ENCODE peak calls at places on chromosomes 7 and 10, in four cellular contexts. One of them, this sample, is unnamed.

GRCh38 chr7:105664816-105665525 is 83.7 kb upstream of the EFCAB10 start:
- DNase-seq in lower lobe of right lung: no peak
- DNase-seq in uterus: no peak
- DNase-seq in ovary: no peak
- DNase-seq in this sample: no peak

GRCh38 chr7:37346761-37347160 is 101.9 kb downstream of the ELMO1 start:
- DNase-seq in lower lobe of right lung: no peak
- DNase-seq in uterus: no peak
- DNase-seq in ovary: no peak
- DNase-seq in this sample: no peak

GRCh38 chr10:110634527-110635209 is 9.5 kb upstream of the RBM20 start:
- DNase-seq in lower lobe of right lung: no peak
- DNase-seq in uterus: no peak
- DNase-seq in ovary: no peak
- DNase-seq in this sample: no peak

GRCh38 chr10:5434017-5434753 is 21.8 kb downstream of the NET1 start:
- DNase-seq in lower lobe of right lung: no peak
- DNase-seq in uterus: no peak
- DNase-seq in ovary: no peak
- DNase-seq in this sample: no peak

GRCh38 chr7:102425639-102426267 is 7.6 kb upstream of the ORAI2 start:
- DNase-seq in lower lobe of right lung: peak; percentile 84
- DNase-seq in uterus: no peak
- DNase-seq in ovary: no peak
- DNase-seq in this sample: no peak

GRCh38 chr10:80473096-80473657 is 19.1 kb downstream of the TSPAN14 start:
- DNase-seq in lower lobe of right lung: no peak
- DNase-seq in uterus: no peak
- DNase-seq in ovary: no peak
- DNase-seq in this sample: no peak

GRCh38 chr10:29926649-29927048 is 132.7 kb downstream of the JCAD start:
- DNase-seq in lower lobe of right lung: no peak
- DNase-seq in uterus: no peak
- DNase-seq in ovary: no peak
- DNase-seq in this sample: no peak

GRCh38 chr7:22296916-22297315 is 60.0 kb downstream of the RAPGEF5 start:
- DNase-seq in lower lobe of right lung: no peak
- DNase-seq in uterus: no peak
- DNase-seq in ovary: no peak
- DNase-seq in this sample: no peak

GRCh38 chr10:42930516-42931205 is 146.2 kb upstream of the RET start:
- DNase-seq in lower lobe of right lung: no peak
- DNase-seq in uterus: no peak
- DNase-seq in ovary: no peak
- DNase-seq in this sample: no peak

GRCh38 chr10:12448729-12449391 is 99.5 kb downstream of the CAMK1D start:
- DNase-seq in lower lobe of right lung: no peak
- DNase-seq in uterus: peak; percentile 28
- DNase-seq in ovary: peak; percentile 34
- DNase-seq in this sample: peak; percentile 19

GRCh38 chr10:113644185-113645120 is 19.4 kb downstream of the NRAP start:
- DNase-seq in lower lobe of right lung: no peak
- DNase-seq in uterus: no peak
- DNase-seq in ovary: no peak
- DNase-seq in this sample: no peak

GRCh38 chr7:150685219-150686029 is at the start of gene GIMAP2:
- DNase-seq in lower lobe of right lung: no peak
- DNase-seq in uterus: no peak
- DNase-seq in ovary: no peak
- DNase-seq in this sample: no peak

GRCh38 chr10:52488606-52489485 is 174.8 kb downstream of the DKK1 start:
- DNase-seq in lower lobe of right lung: no peak
- DNase-seq in uterus: no peak
- DNase-seq in ovary: no peak
- DNase-seq in this sample: peak; percentile 18

GRCh38 chr10:70255329-70256299 is 22.4 kb upstream of the PPA1 start:
- DNase-seq in lower lobe of right lung: peak; percentile 69
- DNase-seq in uterus: no peak
- DNase-seq in ovary: no peak
- DNase-seq in this sample: no peak

GRCh38 chr7:114589436-114589835 is 174.8 kb downstream of the FOXP2 start:
- DNase-seq in lower lobe of right lung: no peak
- DNase-seq in uterus: no peak
- DNase-seq in ovary: no peak
- DNase-seq in this sample: no peak

GRCh38 chr10:124093076-124093773 is at the start of gene CHST15:
- DNase-seq in lower lobe of right lung: peak; percentile 65
- DNase-seq in uterus: no peak
- DNase-seq in ovary: peak; percentile 69
- DNase-seq in this sample: no peak

GRCh38 chr10:62992145-62992721 is 140.9 kb upstream of the NRBF2 start:
- DNase-seq in lower lobe of right lung: no peak
- DNase-seq in uterus: no peak
- DNase-seq in ovary: no peak
- DNase-seq in this sample: no peak

GRCh38 chr7:135774284-135774683 is 25.7 kb upstream of the FAM180A start:
- DNase-seq in lower lobe of right lung: no peak
- DNase-seq in uterus: no peak
- DNase-seq in ovary: no peak
- DNase-seq in this sample: no peak

GRCh38 chr7:67377939-67378862 is 381.6 kb downstream of the TYW1 start:
- DNase-seq in lower lobe of right lung: peak; percentile 70
- DNase-seq in uterus: peak; percentile 32
- DNase-seq in ovary: peak; percentile 32
- DNase-seq in this sample: peak; percentile 11

GRCh38 chr7:142860968-142861367 is 6.1 kb downstream of the EPHB6 start:
- DNase-seq in lower lobe of right lung: no peak
- DNase-seq in uterus: no peak
- DNase-seq in ovary: no peak
- DNase-seq in this sample: no peak

GRCh38 chr7:479115-479947 is 40.3 kb downstream of the PDGFA start:
- DNase-seq in lower lobe of right lung: no peak
- DNase-seq in uterus: no peak
- DNase-seq in ovary: no peak
- DNase-seq in this sample: no peak

GRCh38 chr10:69439813-69440506 is 11.3 kb upstream of the TSPAN15 start:
- DNase-seq in lower lobe of right lung: peak; percentile 83
- DNase-seq in uterus: peak; percentile 65
- DNase-seq in ovary: no peak
- DNase-seq in this sample: no peak

GRCh38 chr10:119336599-119336998 is 129.2 kb downstream of the GRK5 start:
- DNase-seq in lower lobe of right lung: no peak
- DNase-seq in uterus: no peak
- DNase-seq in ovary: no peak
- DNase-seq in this sample: no peak

GRCh38 chr7:42065942-42066341 is 171.1 kb downstream of the GLI3 start:
- DNase-seq in lower lobe of right lung: no peak
- DNase-seq in uterus: no peak
- DNase-seq in ovary: no peak
- DNase-seq in this sample: no peak

GRCh38 chr7:42068554-42069280 is 168.3 kb downstream of the GLI3 start:
- DNase-seq in lower lobe of right lung: no peak
- DNase-seq in uterus: no peak
- DNase-seq in ovary: no peak
- DNase-seq in this sample: no peak

GRCh38 chr7:42065015-42065414 is 172.0 kb downstream of the GLI3 start:
- DNase-seq in lower lobe of right lung: no peak
- DNase-seq in uterus: no peak
- DNase-seq in ovary: no peak
- DNase-seq in this sample: no peak

GRCh38 chr7:42069625-42070024 is 167.4 kb downstream of the GLI3 start:
- DNase-seq in lower lobe of right lung: no peak
- DNase-seq in uterus: no peak
- DNase-seq in ovary: no peak
- DNase-seq in this sample: no peak

GRCh38 chr7:42064534-42064933 is 172.5 kb downstream of the GLI3 start:
- DNase-seq in lower lobe of right lung: no peak
- DNase-seq in uterus: no peak
- DNase-seq in ovary: no peak
- DNase-seq in this sample: no peak
- TF ChIP-seq CTCF in lower lobe of right lung: no peak
- TF ChIP-seq CTCF in uterus: no peak
- TF ChIP-seq CTCF in ovary: no peak
- TF ChIP-seq CTCF in this sample: no peak

DNA sequence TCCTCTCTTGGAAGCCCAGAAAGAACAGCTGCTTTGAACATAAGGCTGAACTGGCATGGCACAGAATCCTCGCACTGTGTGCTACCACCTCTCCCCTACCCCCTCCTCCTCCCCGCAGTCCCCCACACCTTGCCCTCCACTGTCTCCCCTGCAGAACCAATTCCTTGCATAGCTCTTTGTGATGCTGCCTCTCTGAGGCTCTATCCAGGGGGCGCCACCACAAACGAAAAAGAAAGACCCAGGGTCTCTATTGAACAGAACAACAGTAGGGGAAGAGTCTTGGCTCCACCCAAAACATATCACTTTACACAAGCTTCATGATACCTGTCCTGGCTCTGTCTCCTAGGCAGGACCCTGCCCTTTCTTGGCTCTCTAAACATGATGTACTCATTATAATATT is 26.2 kb upstream of the EBLN1 start:
- DNase-seq in lower lobe of right lung: no peak
- DNase-seq in uterus: no peak
- DNase-seq in ovary: no peak
- DNase-seq in this sample: no peak
- TF ChIP-seq CTCF in lower lobe of right lung: no peak
- TF ChIP-seq CTCF in uterus: no peak
- TF ChIP-seq CTCF in ovary: no peak
- TF ChIP-seq CTCF in this sample: no peak

GRCh38 chr7:101378808-101379207 is 16.1 kb downstream of the COL26A1 start:
- DNase-seq in lower lobe of right lung: no peak
- DNase-seq in uterus: no peak
- DNase-seq in ovary: no peak
- DNase-seq in this sample: no peak
- TF ChIP-seq CTCF in lower lobe of right lung: no peak
- TF ChIP-seq CTCF in uterus: no peak
- TF ChIP-seq CTCF in ovary: no peak
- TF ChIP-seq CTCF in this sample: peak; percentile 6

DNA sequence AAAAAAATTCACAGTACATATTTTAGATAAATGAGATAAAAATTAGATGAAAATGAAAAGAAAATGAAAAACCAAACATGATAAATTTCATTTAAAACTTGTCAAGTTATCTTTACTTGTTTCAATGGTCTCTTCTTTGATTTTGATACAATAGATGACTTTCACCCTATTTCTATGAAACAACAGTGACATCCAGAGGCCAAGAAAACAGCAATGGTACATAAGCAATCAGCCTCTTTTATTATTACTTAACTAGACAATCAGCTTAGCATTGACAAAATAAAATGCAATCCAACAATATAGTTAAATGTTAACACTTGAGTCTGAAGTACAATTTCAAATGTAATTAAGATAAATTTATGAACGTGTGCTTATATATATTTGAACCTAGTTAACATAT is 74.8 kb upstream of the GPR37 start:
- DNase-seq in lower lobe of right lung: no peak
- DNase-seq in uterus: no peak
- DNase-seq in ovary: no peak
- DNase-seq in this sample: no peak
- TF ChIP-seq CTCF in lower lobe of right lung: no peak
- TF ChIP-seq CTCF in uterus: no peak
- TF ChIP-seq CTCF in ovary: no peak
- TF ChIP-seq CTCF in this sample: no peak

GRCh38 chr10:91552706-91553105 is 80.2 kb downstream of the PPP1R3C start:
- DNase-seq in lower lobe of right lung: no peak
- DNase-seq in uterus: no peak
- DNase-seq in ovary: peak; percentile 23
- DNase-seq in this sample: no peak
- TF ChIP-seq CTCF in lower lobe of right lung: peak; percentile 22
- TF ChIP-seq CTCF in uterus: peak; percentile 42
- TF ChIP-seq CTCF in ovary: peak; percentile 24
- TF ChIP-seq CTCF in this sample: peak; percentile 39